ENCODE peak calls at places on chromosomes 12 and 14, in ten cellular contexts. Y is BJ, V is heart right ventricle, Z is H7, A is cardiac fibroblast, F is AG04449, T is cardiac muscle cell, Q is astrocyte of the spinal cord, O is lower leg skin, E is astrocyte of the cerebellum. X is an unnamed sample.

GRCh38 chr14:74505831-74506230 is 12.3 kb downstream of the ISCA2 start:
- DNase-seq in Y (no peak), V (no peak), Z (no peak), A (no peak), F (no peak), T (no peak), Q (no peak), O (no peak), E (no peak), X (no peak)

GRCh38 chr12:110688446-110689001 is 391 bp downstream of the HVCN1 start:
- DNase-seq in Y (no peak), V (no peak), Z (peak), A (no peak), F (no peak), T (no peak), Q (no peak), O (no peak), E (no peak), X (no peak)

GRCh38 chr12:108828774-108829173 is 28.6 kb downstream of the SSH1 start:
- DNase-seq in Y (no peak), V (no peak), Z (no peak), A (peak), F (no peak), T (no peak), Q (peak), O (no peak), E (no peak), X (peak)

GRCh38 chr12:76543831-76544347 is 15.7 kb downstream of the OSBPL8 start:
- DNase-seq in Y (no peak), V (no peak), Z (no peak), A (no peak), F (no peak), T (no peak), Q (no peak), O (no peak), E (no peak), X (no peak)

GRCh38 chr12:67827820-67828383 is 161.3 kb upstream of the IFNG-AS1 start:
- DNase-seq in Y (peak), V (no peak), Z (no peak), A (peak), F (peak), T (no peak), Q (peak), O (no peak), E (peak), X (peak)

GRCh38 chr12:91413591-91413990 is 231.0 kb upstream of the DCN start:
- DNase-seq in Y (peak), V (no peak), Z (no peak), A (peak), F (no peak), T (peak), Q (peak), O (peak), E (no peak), X (peak)

GRCh38 chr12:48542300-48542928 is 17.0 kb downstream of the OR8S1 start:
- DNase-seq in Y (no peak), V (peak), Z (peak), A (peak), F (no peak), T (peak), Q (no peak), O (no peak), E (no peak), X (peak)

GRCh38 chr14:92425101-92425500 is 88.5 kb upstream of the RIN3 start:
- DNase-seq in Y (no peak), V (no peak), Z (no peak), A (peak), F (no peak), T (no peak), Q (peak), O (no peak), E (no peak), X (peak)

GRCh38 chr14:104888489-104889373 is 23.7 kb downstream of the CEP170B start:
- DNase-seq in Y (no peak), V (no peak), Z (peak), A (no peak), F (no peak), T (no peak), Q (no peak), O (no peak), E (no peak), X (no peak)

GRCh38 chr12:38954119-38954746 is 48.8 kb upstream of the CPNE8 start:
- DNase-seq in Y (no peak), V (no peak), Z (no peak), A (no peak), F (no peak), T (no peak), Q (no peak), O (no peak), E (no peak), X (no peak)

GRCh38 chr12:120703311-120703942 is 6.8 kb upstream of the UNC119B start:
- DNase-seq in Y (no peak), V (no peak), Z (no peak), A (no peak), F (no peak), T (no peak), Q (no peak), O (no peak), E (no peak), X (no peak)

GRCh38 chr12:120702629-120703028 is 7.6 kb upstream of the UNC119B start:
- DNase-seq in Y (no peak), V (no peak), Z (no peak), A (no peak), F (no peak), T (no peak), Q (no peak), O (no peak), E (no peak), X (no peak)

GRCh38 chr12:120698677-120699076 is 11.6 kb upstream of the UNC119B start:
- DNase-seq in Y (no peak), V (no peak), Z (no peak), A (no peak), F (no peak), T (no peak), Q (no peak), O (no peak), E (no peak), X (no peak)

GRCh38 chr12:120699553-120699952 is 10.7 kb upstream of the UNC119B start:
- DNase-seq in Y (no peak), V (no peak), Z (no peak), A (no peak), F (no peak), T (no peak), Q (no peak), O (no peak), E (no peak), X (no peak)

DNA sequence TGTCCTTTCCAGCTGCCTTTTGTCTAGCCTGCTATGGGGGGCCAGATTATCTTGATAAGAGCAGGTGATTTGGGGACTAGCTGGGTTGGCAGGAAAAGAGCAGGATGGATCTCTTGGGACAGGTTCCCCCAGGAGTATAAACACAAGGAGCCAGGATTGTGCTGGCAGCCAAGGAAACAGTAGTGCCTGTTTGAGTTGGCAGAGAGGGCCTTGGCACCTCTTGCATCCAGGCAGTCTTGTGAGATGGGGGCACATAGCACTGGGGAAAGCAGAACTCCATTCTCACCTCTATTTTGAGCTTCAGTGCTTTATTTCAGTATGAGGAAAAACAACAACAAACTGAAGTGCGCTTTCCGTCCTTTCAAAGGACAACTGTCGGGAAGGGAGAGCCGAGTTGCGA is 9.4 kb upstream of the UNC119B start:
- DNase-seq in Y (no peak), V (no peak), Z (no peak), A (no peak), F (no peak), T (no peak), Q (no peak), O (no peak), E (no peak), X (no peak)
- H3K4me3 ChIP-seq in Y (no peak), V (no peak), Z (no peak), A (no peak), F (no peak), T (no peak), Q (no peak), O (no peak), E (no peak), X (no peak)

DNA sequence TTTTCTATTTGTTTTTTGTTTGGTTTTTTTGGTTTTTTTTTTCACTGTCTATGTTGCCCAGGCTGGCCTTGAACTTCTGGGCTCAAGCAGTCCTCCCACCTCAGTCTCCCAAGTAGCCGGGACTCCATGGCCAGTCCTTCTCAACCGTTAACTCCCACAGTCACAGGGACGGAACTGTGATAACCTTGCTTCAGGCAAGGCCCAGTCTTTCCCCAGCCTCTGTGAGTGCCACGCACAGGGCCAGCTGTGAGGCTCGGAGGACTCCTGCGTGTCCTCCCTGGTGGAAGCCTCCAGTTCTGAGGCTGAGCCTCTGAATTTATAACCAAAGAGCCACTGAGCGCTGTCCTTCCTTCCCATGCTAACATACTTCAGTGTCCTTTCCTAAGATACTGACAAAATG is 23.7 kb downstream of the PSMC1 start:
- DNase-seq in Y (no peak), V (no peak), Z (no peak), A (no peak), F (no peak), T (no peak), Q (no peak), O (no peak), E (no peak), X (no peak)
- H3K4me3 ChIP-seq in Y (no peak), V (no peak), Z (no peak), A (no peak), F (no peak), T (no peak), Q (no peak), O (no peak), E (no peak), X (no peak)

GRCh38 chr12:57611116-57611809 is at the start of gene ARHGEF25:
- DNase-seq in Y (no peak), V (peak), Z (peak), A (peak), F (no peak), T (peak), Q (peak), O (peak), E (no peak), X (no peak)

GRCh38 chr12:57609091-57609780 is 2.0 kb upstream of the ARHGEF25 start:
- DNase-seq in Y (no peak), V (no peak), Z (peak), A (no peak), F (no peak), T (no peak), Q (no peak), O (no peak), E (no peak), X (no peak)

GRCh38 chr12:57610553-57611115 is 601 bp upstream of the ARHGEF25 start:
- DNase-seq in Y (no peak), V (peak), Z (peak), A (no peak), F (no peak), T (peak), Q (no peak), O (no peak), E (no peak), X (no peak)

GRCh38 chr12:57607958-57608663 is 3.1 kb upstream of the ARHGEF25 start:
- DNase-seq in Y (no peak), V (no peak), Z (peak), A (no peak), F (no peak), T (no peak), Q (no peak), O (no peak), E (no peak), X (no peak)

GRCh38 chr12:57609781-57610552 is 1.3 kb upstream of the ARHGEF25 start:
- DNase-seq in Y (no peak), V (peak), Z (peak), A (no peak), F (no peak), T (no peak), Q (no peak), O (no peak), E (no peak), X (no peak)
- H3K4me3 ChIP-seq in Y (no peak), V (peak), Z (peak), A (no peak), F (no peak), T (peak), Q (no peak), O (no peak), E (no peak), X (peak)

GRCh38 chr14:99216191-99216590 is 55.8 kb downstream of the BCL11B start:
- DNase-seq in Y (no peak), V (no peak), Z (no peak), A (no peak), F (no peak), T (no peak), Q (no peak), O (no peak), E (no peak), X (no peak)
- H3K4me3 ChIP-seq in Y (no peak), V (no peak), Z (no peak), A (no peak), F (no peak), T (no peak), Q (no peak), O (no peak), E (no peak), X (no peak)

GRCh38 chr12:54300267-54300731 is 516 bp downstream of the NFE2 start:
- DNase-seq in Y (no peak), V (no peak), Z (no peak), A (no peak), F (no peak), T (no peak), Q (no peak), O (no peak), E (no peak), X (no peak)

GRCh38 chr12:54300732-54301427 is at the start of gene NFE2:
- DNase-seq in Y (no peak), V (peak), Z (peak), A (peak), F (no peak), T (peak), Q (peak), O (no peak), E (peak), X (peak)

GRCh38 chr12:54301428-54302045 is 722 bp upstream of the NFE2 start:
- DNase-seq in Y (no peak), V (no peak), Z (peak), A (no peak), F (no peak), T (no peak), Q (no peak), O (no peak), E (no peak), X (no peak)

GRCh38 chr12:54306925-54307731 is 6.3 kb upstream of the NFE2 start:
- DNase-seq in Y (no peak), V (peak), Z (no peak), A (peak), F (no peak), T (no peak), Q (no peak), O (peak), E (no peak), X (no peak)

DNA sequence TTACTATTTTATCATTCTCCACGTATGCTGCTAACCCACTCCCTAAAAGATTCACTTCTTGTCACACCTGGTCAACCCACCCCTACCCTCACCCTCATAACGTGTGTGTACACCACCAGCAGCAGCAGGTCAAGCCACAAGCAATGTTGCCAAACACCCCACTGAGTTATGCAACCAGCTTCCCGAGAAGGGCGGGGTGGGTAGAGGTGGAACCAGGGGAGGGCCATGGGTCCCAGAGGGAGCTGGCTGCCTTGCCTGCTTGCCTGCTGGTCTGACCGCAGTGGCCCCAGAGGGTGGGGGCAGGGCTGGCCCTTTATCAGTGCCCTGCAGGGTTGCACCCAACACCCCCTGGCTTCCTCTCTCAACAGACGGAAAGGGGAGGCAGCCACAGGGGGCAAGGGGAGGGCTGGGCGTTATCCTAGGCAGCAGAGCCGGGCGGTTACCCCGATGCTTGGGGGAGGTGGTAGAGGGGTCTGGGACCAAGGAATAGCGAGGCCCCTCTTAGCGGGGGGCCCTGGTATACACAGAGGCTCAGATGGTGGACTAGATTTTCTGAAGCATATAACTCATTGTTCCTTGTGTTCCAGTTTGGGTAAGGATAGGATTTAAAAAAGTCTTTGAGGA is 3.5 kb upstream of the NFE2 start:
- DNase-seq in Y (no peak), V (peak), Z (peak), A (peak), F (no peak), T (no peak), Q (no peak), O (peak), E (no peak), X (no peak)
- H3K4me3 ChIP-seq in Y (no peak), V (no peak), Z (no peak), A (peak), F (no peak), T (no peak), Q (no peak), O (no peak), E (no peak), X (no peak)

DNA sequence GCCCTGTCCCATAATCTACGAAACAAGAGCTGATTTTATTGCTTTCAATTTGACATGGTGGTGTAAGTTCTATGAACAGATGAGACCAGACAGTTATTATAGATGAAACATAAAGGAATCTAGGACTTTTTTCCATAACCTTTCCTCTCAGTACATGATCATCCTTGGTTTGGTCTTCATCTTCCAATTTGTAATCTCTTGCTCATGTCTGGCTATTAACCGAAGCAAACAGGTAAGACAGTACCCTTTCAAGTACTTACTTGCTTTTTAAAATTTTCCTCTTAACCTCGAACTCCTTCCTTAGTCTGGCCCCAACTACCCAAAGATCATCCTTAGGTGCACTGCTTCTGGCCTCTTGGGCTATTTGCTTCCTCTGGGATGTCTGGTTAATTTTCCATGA is 1.2 kb downstream of the TSPAN31 start:
- DNase-seq in Y (no peak), V (no peak), Z (no peak), A (no peak), F (no peak), T (no peak), Q (no peak), O (no peak), E (no peak), X (no peak)
- H3K4me3 ChIP-seq in Y (no peak), V (no peak), Z (peak), A (peak), F (peak), T (no peak), Q (peak), O (no peak), E (peak), X (peak)

GRCh38 chr12:94192506-94192905 is 44.1 kb downstream of the PLXNC1 start:
- DNase-seq in Y (no peak), V (no peak), Z (no peak), A (no peak), F (no peak), T (no peak), Q (no peak), O (no peak), E (no peak), X (no peak)
- H3K4me3 ChIP-seq in Y (no peak), V (no peak), Z (no peak), A (no peak), F (no peak), T (no peak), Q (no peak), O (no peak), E (no peak), X (no peak)

DNA sequence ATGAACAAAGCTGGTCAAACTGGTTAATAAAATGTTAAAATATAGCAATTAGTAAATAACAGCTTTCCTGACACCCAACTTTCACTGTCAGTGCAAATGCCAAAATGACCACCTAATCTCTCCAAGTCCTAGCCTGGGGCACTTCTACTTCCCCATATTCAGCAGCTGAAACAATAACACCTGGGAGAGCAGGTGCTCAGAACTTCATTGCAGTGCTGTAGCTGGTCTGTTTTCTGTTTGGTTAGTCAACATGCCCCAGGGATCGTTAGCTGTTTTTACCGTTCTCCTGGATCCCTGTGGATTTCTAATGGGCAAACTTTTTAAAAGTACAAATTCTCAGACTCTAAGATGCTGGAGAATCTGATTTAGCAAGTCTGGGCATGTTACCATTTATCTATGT is 759.7 kb downstream of the GALC start:
- DNase-seq in Y (no peak), V (no peak), Z (no peak), A (no peak), F (no peak), T (no peak), Q (no peak), O (no peak), E (no peak), X (no peak)
- H3K4me3 ChIP-seq in Y (no peak), V (no peak), Z (no peak), A (no peak), F (no peak), T (no peak), Q (no peak), O (no peak), E (no peak), X (no peak)

DNA sequence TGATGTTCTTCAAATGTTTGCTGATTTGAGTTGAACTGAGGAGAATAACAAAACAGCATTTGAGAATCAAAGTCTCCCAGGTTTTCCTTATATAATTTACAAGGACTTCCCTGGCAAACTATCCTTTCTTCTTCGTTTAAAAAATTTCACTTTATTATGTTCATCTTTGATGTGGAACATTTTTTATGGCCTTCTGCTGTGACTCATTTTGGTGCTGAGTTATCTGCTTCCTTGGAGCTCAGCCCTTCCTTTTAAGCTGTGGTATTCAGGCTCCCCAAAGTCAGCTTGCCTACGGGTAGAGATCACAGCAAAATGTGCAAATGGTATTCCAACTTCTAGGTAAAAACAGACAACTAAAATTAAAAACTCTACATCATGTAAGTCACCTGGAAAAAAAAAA is 1.4 kb upstream of the ANO4 start:
- DNase-seq in Y (peak), V (no peak), Z (no peak), A (peak), F (peak), T (no peak), Q (peak), O (no peak), E (peak), X (no peak)
- H3K4me3 ChIP-seq in Y (no peak), V (no peak), Z (no peak), A (no peak), F (no peak), T (no peak), Q (no peak), O (no peak), E (no peak), X (no peak)

X was measured in brain microvascular endothelial cell.